ENCODE peak calls at places on chromosomes 11 and 22, in eight cellular contexts. One of them, this sample, is unnamed.

GRCh38 chr11:13143486-13144297 is 133.9 kb upstream of the BMAL1 start:
- DNase-seq in body of pancreas: no peak
- DNase-seq in psoas muscle: no peak
- DNase-seq in PC-9: peak; percentile 81
- DNase-seq in lower lobe of right lung: no peak
- DNase-seq in naive thymus-derived CD4-positive, alpha-beta T cell: no peak
- DNase-seq in GM23248: peak; percentile 29
- DNase-seq in fibroblast of lung: no peak
- DNase-seq in this sample: no peak

GRCh38 chr11:92226331-92227232 is 2.0 kb downstream of the FAT3 start:
- DNase-seq in body of pancreas: peak; percentile 12
- DNase-seq in psoas muscle: no peak
- DNase-seq in PC-9: no peak
- DNase-seq in lower lobe of right lung: no peak
- DNase-seq in naive thymus-derived CD4-positive, alpha-beta T cell: no peak
- DNase-seq in GM23248: peak; percentile 55
- DNase-seq in fibroblast of lung: peak; percentile 27
- DNase-seq in this sample: no peak

GRCh38 chr11:85682330-85683305 is 3.4 kb downstream of the CCDC89 start:
- DNase-seq in body of pancreas: peak; percentile 68
- DNase-seq in psoas muscle: peak; percentile 75
- DNase-seq in PC-9: no peak
- DNase-seq in lower lobe of right lung: peak; percentile 80
- DNase-seq in naive thymus-derived CD4-positive, alpha-beta T cell: peak; percentile 27
- DNase-seq in GM23248: peak; percentile 85
- DNase-seq in fibroblast of lung: peak; percentile 51
- DNase-seq in this sample: peak; percentile 84

GRCh38 chr11:2267306-2267861 is 3.0 kb downstream of the ASCL2 start:
- DNase-seq in body of pancreas: peak; percentile 10
- DNase-seq in psoas muscle: no peak
- DNase-seq in PC-9: no peak
- DNase-seq in lower lobe of right lung: no peak
- DNase-seq in naive thymus-derived CD4-positive, alpha-beta T cell: no peak
- DNase-seq in GM23248: no peak
- DNase-seq in fibroblast of lung: no peak
- DNase-seq in this sample: no peak

GRCh38 chr11:79030448-79030847 is 410.4 kb downstream of the TENM4 start:
- DNase-seq in body of pancreas: no peak
- DNase-seq in psoas muscle: no peak
- DNase-seq in PC-9: no peak
- DNase-seq in lower lobe of right lung: no peak
- DNase-seq in naive thymus-derived CD4-positive, alpha-beta T cell: no peak
- DNase-seq in GM23248: no peak
- DNase-seq in fibroblast of lung: no peak
- DNase-seq in this sample: no peak

GRCh38 chr22:42176271-42176670 is 45.7 kb upstream of the CYP2D6 start:
- DNase-seq in body of pancreas: no peak
- DNase-seq in psoas muscle: no peak
- DNase-seq in PC-9: no peak
- DNase-seq in lower lobe of right lung: no peak
- DNase-seq in naive thymus-derived CD4-positive, alpha-beta T cell: no peak
- DNase-seq in GM23248: no peak
- DNase-seq in fibroblast of lung: no peak
- DNase-seq in this sample: no peak

GRCh38 chr11:5274340-5274739 is 4.6 kb upstream of the HBE1 start:
- DNase-seq in body of pancreas: no peak
- DNase-seq in psoas muscle: no peak
- DNase-seq in PC-9: no peak
- DNase-seq in lower lobe of right lung: no peak
- DNase-seq in naive thymus-derived CD4-positive, alpha-beta T cell: no peak
- DNase-seq in GM23248: no peak
- DNase-seq in fibroblast of lung: peak; percentile 19
- DNase-seq in this sample: no peak

GRCh38 chr11:132719684-132720083 is 812.6 kb downstream of the OPCML start:
- DNase-seq in body of pancreas: no peak
- DNase-seq in psoas muscle: no peak
- DNase-seq in PC-9: no peak
- DNase-seq in lower lobe of right lung: no peak
- DNase-seq in naive thymus-derived CD4-positive, alpha-beta T cell: no peak
- DNase-seq in GM23248: peak; percentile 10
- DNase-seq in fibroblast of lung: peak; percentile 15
- DNase-seq in this sample: no peak

GRCh38 chr11:45021001-45021400 is 70.3 kb upstream of the TP53I11 start:
- DNase-seq in body of pancreas: no peak
- DNase-seq in psoas muscle: no peak
- DNase-seq in PC-9: no peak
- DNase-seq in lower lobe of right lung: no peak
- DNase-seq in naive thymus-derived CD4-positive, alpha-beta T cell: no peak
- DNase-seq in GM23248: no peak
- DNase-seq in fibroblast of lung: no peak
- DNase-seq in this sample: peak; percentile 49

GRCh38 chr11:117535201-117535869 is 207.7 kb downstream of the CEP164 start:
- DNase-seq in body of pancreas: peak; percentile 55
- DNase-seq in psoas muscle: peak; percentile 67
- DNase-seq in PC-9: no peak
- DNase-seq in lower lobe of right lung: peak; percentile 56
- DNase-seq in naive thymus-derived CD4-positive, alpha-beta T cell: no peak
- DNase-seq in GM23248: no peak
- DNase-seq in fibroblast of lung: no peak
- DNase-seq in this sample: no peak

GRCh38 chr11:58786693-58787092 is 55.0 kb upstream of the GLYAT start:
- DNase-seq in body of pancreas: no peak
- DNase-seq in psoas muscle: no peak
- DNase-seq in PC-9: no peak
- DNase-seq in lower lobe of right lung: no peak
- DNase-seq in naive thymus-derived CD4-positive, alpha-beta T cell: no peak
- DNase-seq in GM23248: peak; percentile 45
- DNase-seq in fibroblast of lung: no peak
- DNase-seq in this sample: no peak

GRCh38 chr22:30667092-30667485 is 586 bp downstream of the DUSP18 start:
- DNase-seq in body of pancreas: no peak
- DNase-seq in psoas muscle: no peak
- DNase-seq in PC-9: no peak
- DNase-seq in lower lobe of right lung: no peak
- DNase-seq in naive thymus-derived CD4-positive, alpha-beta T cell: no peak
- DNase-seq in GM23248: peak; percentile 51
- DNase-seq in fibroblast of lung: peak; percentile 6
- DNase-seq in this sample: no peak

GRCh38 chr22:19714320-19715252 is at the start of gene SEPTIN5:
- DNase-seq in body of pancreas: no peak
- DNase-seq in psoas muscle: peak; percentile 22
- DNase-seq in PC-9: no peak
- DNase-seq in lower lobe of right lung: no peak
- DNase-seq in naive thymus-derived CD4-positive, alpha-beta T cell: no peak
- DNase-seq in GM23248: peak; percentile 50
- DNase-seq in fibroblast of lung: no peak
- DNase-seq in this sample: no peak

GRCh38 chr22:16783930-16784354 is 41.3 kb downstream of the XKR3 start:
- DNase-seq in body of pancreas: no peak
- DNase-seq in psoas muscle: no peak
- DNase-seq in PC-9: no peak
- DNase-seq in lower lobe of right lung: no peak
- DNase-seq in naive thymus-derived CD4-positive, alpha-beta T cell: no peak
- DNase-seq in GM23248: peak; percentile 27
- DNase-seq in fibroblast of lung: no peak
- DNase-seq in this sample: no peak

DNA sequence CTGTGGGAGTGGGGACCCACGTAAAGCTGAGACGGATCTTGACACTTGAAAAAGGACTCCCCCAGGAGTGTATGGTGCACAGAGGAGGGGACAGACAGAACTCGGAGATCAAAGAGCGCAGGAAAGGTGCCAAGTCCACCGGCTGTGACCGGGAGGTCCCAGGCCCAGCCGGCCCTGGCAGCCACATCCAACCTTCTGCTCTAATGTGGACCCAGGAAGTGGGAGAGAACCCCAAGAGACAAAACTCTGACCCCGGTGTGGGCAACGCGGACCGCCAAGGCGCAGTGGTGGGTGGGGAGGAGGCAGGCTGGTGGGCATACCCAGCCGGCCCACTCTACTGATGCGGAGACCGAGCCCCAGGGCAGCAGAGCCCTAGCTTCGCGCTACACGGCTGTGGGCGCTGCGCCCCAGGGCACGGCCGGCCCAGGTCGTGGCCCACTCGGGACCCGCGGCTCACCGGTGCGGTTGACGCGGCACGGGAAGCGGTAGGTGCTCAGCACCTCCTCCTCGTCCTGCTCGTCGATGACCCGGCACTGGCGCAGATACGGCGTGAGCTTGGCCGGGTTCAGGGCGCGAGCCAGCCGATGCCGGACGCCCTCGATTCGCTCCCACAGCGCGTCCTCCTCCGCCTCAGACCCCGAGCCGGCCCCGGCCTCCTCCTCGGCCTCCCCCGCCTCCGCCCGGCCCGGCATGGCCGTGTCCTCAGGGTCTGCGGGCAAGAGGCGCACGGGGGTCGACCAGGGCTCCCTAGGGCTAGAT is 527 bp downstream of the CARD10 start:
- DNase-seq in body of pancreas: peak; percentile 49
- DNase-seq in psoas muscle: no peak
- DNase-seq in PC-9: no peak
- DNase-seq in lower lobe of right lung: no peak
- DNase-seq in naive thymus-derived CD4-positive, alpha-beta T cell: no peak
- DNase-seq in GM23248: peak; percentile 43
- DNase-seq in fibroblast of lung: peak; percentile 17
- DNase-seq in this sample: no peak
- H3K4me3 ChIP-seq in body of pancreas: peak overlapping the region; percentile 35
- H3K4me3 ChIP-seq in psoas muscle: peak overlapping the region; percentile 66
- H3K4me3 ChIP-seq in PC-9: peak overlapping the region; percentile 76
- H3K4me3 ChIP-seq in lower lobe of right lung: peak overlapping the region; percentile 68
- H3K4me3 ChIP-seq in naive thymus-derived CD4-positive, alpha-beta T cell: peak overlapping the region; percentile 30
- H3K4me3 ChIP-seq in GM23248: peak overlapping the region; percentile 77
- H3K4me3 ChIP-seq in fibroblast of lung: peak overlapping the region; percentile 62
- H3K4me3 ChIP-seq in this sample: peak overlapping the region; percentile 76

GRCh38 chr11:69007978-69008381 is 5.1 kb downstream of the MRGPRF start:
- DNase-seq in body of pancreas: no peak
- DNase-seq in psoas muscle: no peak
- DNase-seq in PC-9: no peak
- DNase-seq in lower lobe of right lung: peak; percentile 37
- DNase-seq in naive thymus-derived CD4-positive, alpha-beta T cell: no peak
- DNase-seq in GM23248: no peak
- DNase-seq in fibroblast of lung: peak; percentile 33
- DNase-seq in this sample: no peak
- H3K4me1 ChIP-seq in body of pancreas: peaks cover 33% of the 10 kb centered on the region
- H3K4me1 ChIP-seq in psoas muscle: peaks cover 5% of the 10 kb centered on the region
- H3K4me1 ChIP-seq in PC-9: peaks cover 40% of the 10 kb centered on the region
- H3K4me1 ChIP-seq in lower lobe of right lung: peaks cover 32% of the 10 kb centered on the region
- H3K4me1 ChIP-seq in naive thymus-derived CD4-positive, alpha-beta T cell: no peaks in the 10 kb centered on the region
- H3K4me1 ChIP-seq in GM23248: peaks cover 44% of the 10 kb centered on the region
- H3K4me1 ChIP-seq in fibroblast of lung: peaks cover 34% of the 10 kb centered on the region
- H3K4me1 ChIP-seq in this sample: peaks cover 41% of the 10 kb centered on the region

GRCh38 chr11:72652133-72652532 is 22.1 kb downstream of the PDE2A start:
- DNase-seq in body of pancreas: no peak
- DNase-seq in psoas muscle: no peak
- DNase-seq in PC-9: no peak
- DNase-seq in lower lobe of right lung: no peak
- DNase-seq in naive thymus-derived CD4-positive, alpha-beta T cell: no peak
- DNase-seq in GM23248: no peak
- DNase-seq in fibroblast of lung: no peak
- DNase-seq in this sample: no peak

GRCh38 chr11:72655896-72656464 is 18.2 kb downstream of the PDE2A start:
- DNase-seq in body of pancreas: no peak
- DNase-seq in psoas muscle: no peak
- DNase-seq in PC-9: no peak
- DNase-seq in lower lobe of right lung: no peak
- DNase-seq in naive thymus-derived CD4-positive, alpha-beta T cell: no peak
- DNase-seq in GM23248: no peak
- DNase-seq in fibroblast of lung: no peak
- DNase-seq in this sample: no peak

GRCh38 chr11:72655014-72655413 is 19.2 kb downstream of the PDE2A start:
- DNase-seq in body of pancreas: no peak
- DNase-seq in psoas muscle: no peak
- DNase-seq in PC-9: no peak
- DNase-seq in lower lobe of right lung: no peak
- DNase-seq in naive thymus-derived CD4-positive, alpha-beta T cell: no peak
- DNase-seq in GM23248: no peak
- DNase-seq in fibroblast of lung: no peak
- DNase-seq in this sample: no peak

GRCh38 chr11:72652871-72653615 is 21.2 kb downstream of the PDE2A start:
- DNase-seq in body of pancreas: no peak
- DNase-seq in psoas muscle: no peak
- DNase-seq in PC-9: no peak
- DNase-seq in lower lobe of right lung: no peak
- DNase-seq in naive thymus-derived CD4-positive, alpha-beta T cell: no peak
- DNase-seq in GM23248: no peak
- DNase-seq in fibroblast of lung: no peak
- DNase-seq in this sample: no peak

GRCh38 chr11:72653616-72654000 is 20.6 kb downstream of the PDE2A start:
- DNase-seq in body of pancreas: no peak
- DNase-seq in psoas muscle: no peak
- DNase-seq in PC-9: no peak
- DNase-seq in lower lobe of right lung: no peak
- DNase-seq in naive thymus-derived CD4-positive, alpha-beta T cell: no peak
- DNase-seq in GM23248: no peak
- DNase-seq in fibroblast of lung: no peak
- DNase-seq in this sample: no peak
- H3K27ac ChIP-seq in body of pancreas: no peak overlapping the region
- H3K27ac ChIP-seq in psoas muscle: no peak overlapping the region
- H3K27ac ChIP-seq in PC-9: no peak overlapping the region
- H3K27ac ChIP-seq in lower lobe of right lung: no peak overlapping the region
- H3K27ac ChIP-seq in naive thymus-derived CD4-positive, alpha-beta T cell: no peak overlapping the region
- H3K27ac ChIP-seq in GM23248: no peak overlapping the region
- H3K27ac ChIP-seq in fibroblast of lung: no peak overlapping the region
- H3K27ac ChIP-seq in this sample: no peak overlapping the region

GRCh38 chr11:62125316-62125715 is 1.5 kb downstream of the INCENP start:
- DNase-seq in body of pancreas: no peak
- DNase-seq in psoas muscle: no peak
- DNase-seq in PC-9: no peak
- DNase-seq in lower lobe of right lung: no peak
- DNase-seq in naive thymus-derived CD4-positive, alpha-beta T cell: no peak
- DNase-seq in GM23248: peak; percentile 11
- DNase-seq in fibroblast of lung: no peak
- DNase-seq in this sample: no peak
- H3K4me3 ChIP-seq in body of pancreas: no peak overlapping the region
- H3K4me3 ChIP-seq in psoas muscle: peak overlapping the region; percentile 92
- H3K4me3 ChIP-seq in PC-9: peak overlapping the region; percentile 89
- H3K4me3 ChIP-seq in lower lobe of right lung: no peak overlapping the region
- H3K4me3 ChIP-seq in naive thymus-derived CD4-positive, alpha-beta T cell: peak overlapping the region; percentile 87
- H3K4me3 ChIP-seq in GM23248: peak overlapping the region; percentile 85
- H3K4me3 ChIP-seq in fibroblast of lung: peak overlapping the region; percentile 95
- H3K4me3 ChIP-seq in this sample: no peak overlapping the region

This sample was measured in heart right ventricle.